ENCODE peak calls at places on chromosomes 12 and 14, in ten cellular contexts. One of them, this sample, is unnamed.

GRCh38 chr14:105419305-105420091 is at the start of gene MTA1:
- DNase-seq in CD4-positive, CD25-positive, alpha-beta regulatory T cell: peak
- DNase-seq in NAMALWA: peak
- DNase-seq in AG04449: no peak
- DNase-seq in CD8-positive, alpha-beta T cell: peak
- DNase-seq in left ventricle myocardium inferior: peak
- DNase-seq in posterior cingulate gyrus: no peak
- DNase-seq in EL: peak
- DNase-seq in NCI-H2171: peak
- DNase-seq in progenitor cell of endocrine pancreas: no peak
- DNase-seq in this sample: no peak

GRCh38 chr12:105799103-105799502 is 339.7 kb downstream of the NUAK1 start:
- DNase-seq in CD4-positive, CD25-positive, alpha-beta regulatory T cell: no peak
- DNase-seq in NAMALWA: no peak
- DNase-seq in AG04449: no peak
- DNase-seq in CD8-positive, alpha-beta T cell: no peak
- DNase-seq in left ventricle myocardium inferior: no peak
- DNase-seq in posterior cingulate gyrus: no peak
- DNase-seq in EL: no peak
- DNase-seq in NCI-H2171: no peak
- DNase-seq in progenitor cell of endocrine pancreas: no peak
- DNase-seq in this sample: no peak

GRCh38 chr14:69703047-69704046 is 63.6 kb upstream of the SRSF5 start:
- DNase-seq in CD4-positive, CD25-positive, alpha-beta regulatory T cell: no peak
- DNase-seq in NAMALWA: no peak
- DNase-seq in AG04449: no peak
- DNase-seq in CD8-positive, alpha-beta T cell: no peak
- DNase-seq in left ventricle myocardium inferior: no peak
- DNase-seq in posterior cingulate gyrus: no peak
- DNase-seq in EL: no peak
- DNase-seq in NCI-H2171: no peak
- DNase-seq in progenitor cell of endocrine pancreas: no peak
- DNase-seq in this sample: no peak

GRCh38 chr12:6532927-6533652 is 1.2 kb upstream of the GAPDH start:
- DNase-seq in CD4-positive, CD25-positive, alpha-beta regulatory T cell: peak
- DNase-seq in NAMALWA: peak
- DNase-seq in AG04449: no peak
- DNase-seq in CD8-positive, alpha-beta T cell: peak
- DNase-seq in left ventricle myocardium inferior: peak
- DNase-seq in posterior cingulate gyrus: peak
- DNase-seq in EL: peak
- DNase-seq in NCI-H2171: peak
- DNase-seq in progenitor cell of endocrine pancreas: peak
- DNase-seq in this sample: peak

GRCh38 chr14:63563370-63564026 is 20.3 kb upstream of the PPP2R5E start:
- DNase-seq in CD4-positive, CD25-positive, alpha-beta regulatory T cell: no peak
- DNase-seq in NAMALWA: no peak
- DNase-seq in AG04449: no peak
- DNase-seq in CD8-positive, alpha-beta T cell: no peak
- DNase-seq in left ventricle myocardium inferior: no peak
- DNase-seq in posterior cingulate gyrus: no peak
- DNase-seq in EL: peak
- DNase-seq in NCI-H2171: no peak
- DNase-seq in progenitor cell of endocrine pancreas: no peak
- DNase-seq in this sample: no peak

GRCh38 chr12:57723630-57723962 is 14.9 kb downstream of the AGAP2 start:
- DNase-seq in CD4-positive, CD25-positive, alpha-beta regulatory T cell: no peak
- DNase-seq in NAMALWA: no peak
- DNase-seq in AG04449: no peak
- DNase-seq in CD8-positive, alpha-beta T cell: no peak
- DNase-seq in left ventricle myocardium inferior: no peak
- DNase-seq in posterior cingulate gyrus: no peak
- DNase-seq in EL: no peak
- DNase-seq in NCI-H2171: no peak
- DNase-seq in progenitor cell of endocrine pancreas: no peak
- DNase-seq in this sample: no peak

GRCh38 chr12:93378373-93379310 is 917 bp downstream of the NUDT4 start:
- DNase-seq in CD4-positive, CD25-positive, alpha-beta regulatory T cell: peak
- DNase-seq in NAMALWA: peak
- DNase-seq in AG04449: peak
- DNase-seq in CD8-positive, alpha-beta T cell: peak
- DNase-seq in left ventricle myocardium inferior: peak
- DNase-seq in posterior cingulate gyrus: no peak
- DNase-seq in EL: peak
- DNase-seq in NCI-H2171: no peak
- DNase-seq in progenitor cell of endocrine pancreas: peak
- DNase-seq in this sample: no peak

GRCh38 chr12:120468846-120469449 is 600 bp downstream of the SRSF9 start:
- DNase-seq in CD4-positive, CD25-positive, alpha-beta regulatory T cell: peak
- DNase-seq in NAMALWA: peak
- DNase-seq in AG04449: no peak
- DNase-seq in CD8-positive, alpha-beta T cell: peak
- DNase-seq in left ventricle myocardium inferior: peak
- DNase-seq in posterior cingulate gyrus: no peak
- DNase-seq in EL: no peak
- DNase-seq in NCI-H2171: peak
- DNase-seq in progenitor cell of endocrine pancreas: no peak
- DNase-seq in this sample: peak

GRCh38 chr14:79862045-79862444 is 349.3 kb downstream of the DIO2 start:
- DNase-seq in CD4-positive, CD25-positive, alpha-beta regulatory T cell: no peak
- DNase-seq in NAMALWA: no peak
- DNase-seq in AG04449: no peak
- DNase-seq in CD8-positive, alpha-beta T cell: no peak
- DNase-seq in left ventricle myocardium inferior: no peak
- DNase-seq in posterior cingulate gyrus: no peak
- DNase-seq in EL: no peak
- DNase-seq in NCI-H2171: no peak
- DNase-seq in progenitor cell of endocrine pancreas: no peak
- DNase-seq in this sample: no peak

GRCh38 chr12:122840580-122841513 is 5.6 kb downstream of the HIP1R start:
- DNase-seq in CD4-positive, CD25-positive, alpha-beta regulatory T cell: no peak
- DNase-seq in NAMALWA: no peak
- DNase-seq in AG04449: no peak
- DNase-seq in CD8-positive, alpha-beta T cell: no peak
- DNase-seq in left ventricle myocardium inferior: no peak
- DNase-seq in posterior cingulate gyrus: no peak
- DNase-seq in EL: no peak
- DNase-seq in NCI-H2171: no peak
- DNase-seq in progenitor cell of endocrine pancreas: no peak
- DNase-seq in this sample: no peak

GRCh38 chr14:77279719-77280118 is 8.7 kb upstream of the NGB start:
- DNase-seq in CD4-positive, CD25-positive, alpha-beta regulatory T cell: no peak
- DNase-seq in NAMALWA: no peak
- DNase-seq in AG04449: no peak
- DNase-seq in CD8-positive, alpha-beta T cell: no peak
- DNase-seq in left ventricle myocardium inferior: no peak
- DNase-seq in posterior cingulate gyrus: no peak
- DNase-seq in EL: no peak
- DNase-seq in NCI-H2171: no peak
- DNase-seq in progenitor cell of endocrine pancreas: no peak
- DNase-seq in this sample: no peak

GRCh38 chr14:84064756-84065155 is 1465.2 kb upstream of the FLRT2 start:
- DNase-seq in CD4-positive, CD25-positive, alpha-beta regulatory T cell: no peak
- DNase-seq in NAMALWA: no peak
- DNase-seq in AG04449: no peak
- DNase-seq in CD8-positive, alpha-beta T cell: no peak
- DNase-seq in left ventricle myocardium inferior: no peak
- DNase-seq in posterior cingulate gyrus: no peak
- DNase-seq in EL: no peak
- DNase-seq in NCI-H2171: no peak
- DNase-seq in progenitor cell of endocrine pancreas: no peak
- DNase-seq in this sample: no peak

This sample was measured in Right ventricle myocardium inferior.